ENCODE peak calls at places on chromosomes 11 and 22, in ten cellular contexts. W is heart right ventricle, Z is HCT116, G is cardiac muscle cell, B is Peyer's patch, J is adrenal gland, V is mucosa of descending colon, I is transverse colon, E is pancreas, X is endodermal cell. D is an unnamed sample. For H3K4me1, the result is how much of the 10 kb centered on the place peaks cover.

GRCh38 chr11:11213117-11213516 is 139.9 kb downstream of the CSNK2A3 start:
- DNase-seq in W (no peak), V (no peak), G (no peak), I (no peak), J (no peak), B (no peak), Z (no peak), X (no peak), E (no peak), D (no peak)

GRCh38 chr11:46247090-46247489 is 30.4 kb upstream of the CREB3L1 start:
- DNase-seq in X (no peak), Z (no peak), E (no peak), I (no peak), G (no peak), J (peak), V (no peak), W (no peak), B (no peak), D (no peak)

GRCh38 chr11:60631939-60632338 is 67.5 kb upstream of the MS4A8 start:
- DNase-seq in Z (no peak), B (no peak), W (no peak), J (no peak), V (no peak), I (no peak), G (no peak), E (no peak), X (no peak), D (no peak)

GRCh38 chr11:62689421-62690183 is at the start of gene LRRN4CL:
- DNase-seq in X (no peak), J (peak), E (no peak), G (peak), V (no peak), W (peak), B (peak), Z (no peak), I (peak), D (no peak)

GRCh38 chr11:34065505-34066203 is 14.1 kb downstream of the CAPRIN1 start:
- DNase-seq in G (no peak), B (no peak), J (no peak), E (no peak), X (peak), W (no peak), I (no peak), Z (no peak), V (no peak), D (peak)

GRCh38 chr11:75465701-75466531 is 32.9 kb upstream of the KLHL35 start:
- DNase-seq in I (no peak), J (no peak), W (no peak), G (peak), E (no peak), Z (no peak), V (no peak), X (peak), B (no peak), D (no peak)

GRCh38 chr22:50048066-50048765 is 9.9 kb downstream of the TTLL8 start:
- DNase-seq in Z (no peak), W (no peak), J (no peak), I (no peak), G (no peak), E (no peak), X (no peak), B (no peak), V (peak), D (no peak)

GRCh38 chr22:41800348-41801146 is at the start of gene CCDC134:
- DNase-seq in E (peak), B (peak), V (peak), G (peak), W (peak), Z (peak), I (peak), J (peak), X (peak), D (peak)

GRCh38 chr22:44291265-44292006 is 21.3 kb downstream of the SHISAL1 start:
- DNase-seq in B (no peak), V (no peak), E (no peak), Z (no peak), X (no peak), W (no peak), G (no peak), I (no peak), J (no peak), D (no peak)

GRCh38 chr11:58770627-58771457 is 39.1 kb upstream of the GLYAT start:
- DNase-seq in G (no peak), V (no peak), J (no peak), I (no peak), X (no peak), B (no peak), Z (peak), E (no peak), W (no peak), D (no peak)

GRCh38 chr11:72237112-72237931 is 6.7 kb downstream of the PHOX2A start:
- DNase-seq in Z (no peak), G (no peak), J (peak), V (no peak), X (peak), I (no peak), B (no peak), E (peak), W (no peak), D (no peak)

GRCh38 chr11:115944596-115944995 is 440.4 kb upstream of the CADM1 start:
- DNase-seq in I (no peak), B (no peak), G (no peak), Z (no peak), E (no peak), W (no peak), J (no peak), X (no peak), V (no peak), D (no peak)

GRCh38 chr11:46381046-46381835 is at the start of gene MDK:
- DNase-seq in X (peak), J (no peak), Z (no peak), E (peak), B (no peak), G (peak), V (peak), I (peak), W (peak), D (peak)

DNA sequence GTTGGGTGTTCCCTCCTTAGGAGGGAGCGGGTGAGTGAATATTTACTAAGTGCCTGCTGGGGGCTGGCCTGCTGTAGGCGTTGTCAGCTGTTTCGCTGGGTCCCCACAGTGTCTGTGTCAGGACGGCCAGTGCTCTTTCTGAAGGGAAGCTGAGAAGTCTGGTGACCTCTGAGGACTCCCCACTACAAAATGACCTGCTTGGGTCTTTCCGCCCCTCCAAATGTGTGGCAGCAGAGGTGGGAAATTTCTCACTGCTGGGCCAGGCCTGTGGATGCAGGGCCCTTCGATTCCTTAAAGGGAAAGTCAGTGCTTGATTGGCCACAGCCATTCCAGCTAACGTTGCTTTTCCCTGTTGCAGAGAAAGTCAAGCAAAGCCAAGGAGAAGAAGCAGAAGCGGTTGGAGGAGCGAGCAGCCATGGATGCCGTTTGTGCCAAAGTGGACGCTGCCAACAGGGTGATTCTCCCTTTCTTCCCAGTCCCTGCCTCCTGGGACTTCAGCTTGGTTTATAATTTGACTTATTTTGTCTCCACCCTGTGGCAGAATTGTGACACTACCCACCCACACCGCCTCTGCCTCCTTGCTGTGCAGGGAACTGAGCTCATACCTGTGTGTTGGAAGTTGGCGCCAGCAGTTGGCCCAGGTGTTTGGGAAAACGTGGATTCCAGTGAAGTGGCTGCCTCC is 6.8 kb downstream of the NAA40 start:
- DNase-seq in J (peak), G (peak), I (peak), X (peak), V (peak), B (peak), E (peak), Z (peak), W (peak), D (peak)
- H3K4me3 ChIP-seq in J (no peak), G (no peak), I (no peak), X (no peak), V (no peak), B (no peak), E (no peak), Z (no peak), W (peak), D (no peak)

GRCh38 chr22:37765953-37766566 is 41.7 kb upstream of the GCAT start:
- DNase-seq in B (no peak), V (no peak), W (no peak), J (no peak), G (no peak), X (no peak), E (no peak), Z (no peak), I (no peak), D (no peak)
- TF ChIP-seq CTCF in B (no peak), V (no peak), W (no peak), J (no peak), G (no peak), X (no peak), E (no peak), Z (no peak), I (no peak), D (no peak)

GRCh38 chr22:23138584-23139469 is 3.0 kb downstream of the RSPH14 start:
- DNase-seq in G (no peak), B (no peak), I (no peak), V (no peak), W (no peak), E (no peak), Z (no peak), J (no peak), X (no peak), D (no peak)

GRCh38 chr22:23133922-23134321 is 7.9 kb downstream of the RSPH14 start:
- DNase-seq in G (no peak), B (no peak), I (no peak), Z (no peak), J (no peak), X (no peak), E (no peak), V (no peak), W (no peak), D (no peak)

GRCh38 chr22:23137468-23137867 is 4.3 kb downstream of the RSPH14 start:
- DNase-seq in Z (no peak), W (no peak), B (no peak), V (no peak), I (no peak), X (no peak), E (no peak), G (no peak), J (no peak), D (no peak)

GRCh38 chr22:23140385-23140784 is 1.4 kb downstream of the RSPH14 start:
- DNase-seq in W (no peak), J (no peak), I (no peak), V (no peak), G (no peak), B (no peak), Z (no peak), E (no peak), X (no peak), D (no peak)

GRCh38 chr22:23137905-23138520 is 3.8 kb downstream of the RSPH14 start:
- DNase-seq in E (no peak), I (peak), V (no peak), W (no peak), J (no peak), X (no peak), Z (no peak), G (no peak), B (peak), D (no peak)
- H3K4me1 ChIP-seq in E (under half), I (under half), V (under half), W (under half), J (under half), X (under half), Z (under half), G (under half), B (under half), D (under half)

GRCh38 chr11:26483101-26483500 is 89.0 kb downstream of the MUC15 start:
- DNase-seq in E (no peak), Z (no peak), I (no peak), W (no peak), J (no peak), V (no peak), X (no peak), G (no peak), B (no peak), D (no peak)
- H3K4me3 ChIP-seq in E (no peak), Z (no peak), I (no peak), W (no peak), J (no peak), V (no peak), X (no peak), G (no peak), B (no peak), D (no peak)

GRCh38 chr11:102807921-102808320 is 10.0 kb upstream of the MMP1 start:
- DNase-seq in V (no peak), J (peak), X (peak), Z (peak), G (no peak), B (peak), I (no peak), W (peak), E (no peak), D (peak)
- TF ChIP-seq CTCF in V (no peak), J (no peak), X (peak), Z (peak), G (peak), B (no peak), I (no peak), W (no peak), E (peak), D (peak)

D was measured in Caco-2.